ENCODE peak calls at places on chromosomes 5 and 9, in eight cellular contexts. S, D, A, G, J, C, Q and Y are unnamed samples.

GRCh38 chr5:154444559-154445421 is 1.0 kb upstream of the SAP30L start:
- DNase-seq in G (no peak), Q (no peak), J (no peak), A (no peak), C (no peak), S (no peak), D (peak), Y (peak)

GRCh38 chr5:149325166-149325735 is 20.0 kb upstream of the GRPEL2 start:
- DNase-seq in C (no peak), G (no peak), Q (no peak), S (no peak), J (no peak), D (no peak), A (peak), Y (peak)

GRCh38 chr5:181173027-181173419 is 25.6 kb downstream of the OR2V2 start:
- DNase-seq in Q (no peak), A (no peak), G (no peak), D (no peak), S (no peak), C (no peak), J (no peak), Y (peak)

GRCh38 chr5:56011835-56012234 is 17.1 kb upstream of the IL6ST start:
- DNase-seq in C (no peak), G (no peak), D (no peak), J (no peak), S (no peak), Q (no peak), A (peak), Y (peak)

GRCh38 chr5:97529354-97529753 is 346.3 kb upstream of the RIOK2 start:
- DNase-seq in C (no peak), A (no peak), D (no peak), J (no peak), S (no peak), G (no peak), Q (peak), Y (no peak)

GRCh38 chr5:35009059-35009458 is 38.7 kb downstream of the AGXT2 start:
- DNase-seq in A (no peak), C (no peak), J (no peak), Q (no peak), D (no peak), G (no peak), S (no peak), Y (no peak)

GRCh38 chr9:78351816-78352215 is 54.9 kb downstream of the PSAT1 start:
- DNase-seq in S (no peak), D (no peak), J (no peak), C (no peak), Q (no peak), A (no peak), G (no peak), Y (no peak)

GRCh38 chr5:177133845-177134652 is 476 bp downstream of the NSD1 start:
- DNase-seq in S (peak), Q (peak), A (peak), D (peak), G (no peak), C (peak), J (no peak), Y (peak)

GRCh38 chr5:56299212-56299611 is 66.1 kb upstream of the ANKRD55 start:
- DNase-seq in Q (no peak), J (no peak), C (no peak), G (no peak), D (no peak), S (peak), A (no peak), Y (no peak)

GRCh38 chr9:37144762-37145161 is 24.4 kb downstream of the ZCCHC7 start:
- DNase-seq in G (no peak), C (no peak), A (no peak), S (no peak), D (no peak), J (no peak), Q (peak), Y (no peak)

GRCh38 chr9:135339378-135339973 is 140.1 kb upstream of the PPP1R26 start:
- DNase-seq in A (no peak), S (no peak), C (no peak), D (peak), Q (no peak), G (no peak), J (no peak), Y (no peak)

GRCh38 chr9:72753261-72753893 is 199.5 kb downstream of the ALDH1A1 start:
- DNase-seq in S (no peak), G (no peak), J (no peak), C (no peak), Q (peak), D (peak), A (peak), Y (peak)

GRCh38 chr9:125747765-125748510 is 765 bp downstream of the PBX3 start:
- DNase-seq in Q (no peak), G (no peak), C (peak), A (peak), D (peak), S (peak), J (no peak), Y (peak)

GRCh38 chr5:120368923-120369715 is 95.0 kb upstream of the PRR16 start:
- DNase-seq in C (no peak), A (no peak), G (no peak), Q (no peak), D (peak), J (no peak), S (no peak), Y (peak)

GRCh38 chr9:9914174-9914573 is 698.6 kb downstream of the PTPRD start:
- DNase-seq in Q (peak), A (no peak), J (no peak), S (no peak), C (no peak), G (no peak), D (no peak), Y (no peak)

GRCh38 chr5:1400936-1401335 is 44.3 kb downstream of the SLC6A3 start:
- DNase-seq in Q (no peak), J (no peak), C (no peak), A (no peak), S (no peak), G (no peak), D (no peak), Y (no peak)

GRCh38 chr9:114611516-114612271 is 603 bp downstream of the TMEM268 start:
- DNase-seq in C (no peak), A (peak), D (peak), S (peak), G (no peak), Q (peak), J (no peak), Y (peak)

GRCh38 chr5:150279618-150280017 is 10.0 kb downstream of the CAMK2A start:
- DNase-seq in G (no peak), D (no peak), A (no peak), S (no peak), J (no peak), Q (no peak), C (no peak), Y (no peak)

GRCh38 chr5:164057121-164057520 is 551.7 kb downstream of the MAT2B start:
- DNase-seq in C (no peak), G (no peak), J (no peak), Q (no peak), D (no peak), A (no peak), S (no peak), Y (no peak)

GRCh38 chr9:4297795-4298254 is 2.0 kb downstream of the GLIS3 start:
- DNase-seq in J (peak), A (peak), D (peak), Q (peak), C (peak), G (no peak), S (peak), Y (no peak)
- H3K27ac ChIP-seq in J (peak), A (no peak), D (peak), Q (no peak), C (peak), G (peak), S (peak), Y (peak)

DNA sequence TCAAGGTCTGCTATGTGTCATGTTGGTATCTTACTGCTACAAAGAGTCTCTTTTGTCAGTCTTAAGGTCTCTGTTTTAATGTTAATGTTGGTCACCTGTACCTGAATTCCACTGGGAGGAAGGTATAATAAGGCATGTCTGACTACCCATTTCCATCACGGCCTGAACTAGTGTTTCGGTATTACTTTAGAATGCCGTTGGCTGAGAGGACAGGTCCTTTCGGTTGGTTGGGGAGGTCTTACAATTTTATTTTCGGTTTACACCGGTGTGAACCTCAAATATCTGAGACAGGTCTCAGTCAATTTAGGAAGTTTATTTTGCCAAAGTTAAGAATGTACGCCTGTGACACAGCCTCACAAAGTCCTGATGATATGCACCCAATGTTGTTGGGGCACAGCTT is 154.9 kb upstream of the ABCA1 start:
- DNase-seq in A (no peak), C (no peak), D (no peak), J (no peak), S (no peak), Q (no peak), G (no peak), Y (no peak)
- TF ChIP-seq CTCF in A (no peak), C (no peak), D (no peak), J (no peak), S (no peak), Q (no peak), G (no peak), Y (no peak)

DNA sequence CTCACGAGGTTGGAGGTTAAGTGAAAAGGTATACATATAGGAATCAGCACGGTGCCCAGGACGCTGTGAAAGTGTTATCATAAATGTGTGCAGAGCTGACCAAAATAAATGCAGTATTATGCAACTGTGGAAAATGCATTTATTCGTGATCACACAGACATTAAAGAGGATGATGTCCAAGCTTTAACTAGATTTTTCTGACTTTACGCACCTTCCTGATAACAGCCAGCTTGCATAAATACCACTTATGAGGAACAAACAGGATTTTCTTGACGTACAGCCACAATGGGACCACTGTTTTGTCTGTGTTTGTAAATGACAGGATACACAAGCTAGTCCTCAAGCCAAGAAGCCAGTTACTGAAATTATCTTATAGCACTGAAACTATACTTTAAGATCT is 71.4 kb upstream of the ATP10B start:
- DNase-seq in D (no peak), J (no peak), G (no peak), S (no peak), C (no peak), A (no peak), Q (no peak), Y (no peak)
- H3K27ac ChIP-seq in D (no peak), J (no peak), G (no peak), S (no peak), C (no peak), A (no peak), Q (no peak), Y (no peak)

GRCh38 chr5:80686757-80687156 is 32.0 kb upstream of the DHFR start:
- DNase-seq in Q (peak), D (no peak), J (no peak), A (peak), C (no peak), G (peak), S (no peak), Y (peak)
- TF ChIP-seq CTCF in Q (peak), D (peak), J (no peak), A (peak), C (peak), G (peak), S (peak), Y (peak)

GRCh38 chr9:131722260-131722659 is 17.6 kb downstream of the RAPGEF1 start:
- DNase-seq in A (no peak), D (no peak), J (no peak), C (no peak), S (peak), G (no peak), Q (no peak), Y (no peak)

GRCh38 chr9:131717719-131718460 is 22.0 kb downstream of the RAPGEF1 start:
- DNase-seq in Q (no peak), D (peak), A (no peak), G (no peak), J (no peak), C (no peak), S (no peak), Y (no peak)

GRCh38 chr9:131721096-131721495 is 18.8 kb downstream of the RAPGEF1 start:
- DNase-seq in G (no peak), C (no peak), J (no peak), A (no peak), Q (no peak), D (no peak), S (no peak), Y (no peak)

GRCh38 chr9:131719262-131719908 is 20.5 kb downstream of the RAPGEF1 start:
- DNase-seq in C (no peak), G (no peak), Q (no peak), A (no peak), D (no peak), J (no peak), S (no peak), Y (no peak)

GRCh38 chr9:131720330-131720729 is 19.5 kb downstream of the RAPGEF1 start:
- DNase-seq in D (no peak), C (no peak), S (no peak), G (no peak), Q (no peak), J (no peak), A (no peak), Y (no peak)
- H3K27ac ChIP-seq in D (no peak), C (no peak), S (no peak), G (no peak), Q (no peak), J (no peak), A (no peak), Y (no peak)